ENCODE peak calls at places on chromosomes 1 and 21, in four cellular contexts. J is aorta, E is left ventricle myocardium inferior, H is transverse colon. F is an unnamed sample.

GRCh38 chr1:43936470-43937151 is 3.0 kb downstream of the ARTN start:
- DNase-seq in J (peak), E (peak), H (peak), F (peak)

GRCh38 chr1:86466986-86467385 is 1.7 kb upstream of the CLCA1 start:
- DNase-seq in J (no peak), E (no peak), H (no peak), F (no peak)

GRCh38 chr1:156726549-156727226 is 1.6 kb upstream of the METTL25B start:
- DNase-seq in J (no peak), E (no peak), H (peak), F (peak)

GRCh38 chr1:45864765-45865164 is 61.4 kb downstream of the MAST2 start:
- DNase-seq in J (no peak), E (no peak), H (no peak), F (no peak)

GRCh38 chr1:10839188-10839770 is 42.8 kb upstream of the CASZ1 start:
- DNase-seq in J (no peak), E (no peak), H (no peak), F (no peak)

GRCh38 chr1:14924455-14925325 is 228.9 kb upstream of the TMEM51 start:
- DNase-seq in J (peak), E (peak), H (peak), F (peak)

GRCh38 chr1:228270032-228270431 is 62.2 kb downstream of the OBSCN start:
- DNase-seq in J (no peak), E (no peak), H (no peak), F (no peak)

GRCh38 chr1:151790071-151790939 is at the start of gene TDRKH:
- DNase-seq in J (peak), E (peak), H (peak), F (peak)

GRCh38 chr1:201262963-201263608 is 20.2 kb upstream of the PKP1 start:
- DNase-seq in J (no peak), E (no peak), H (no peak), F (no peak)

GRCh38 chr1:161781995-161782394 is 15.9 kb downstream of the ATF6 start:
- DNase-seq in J (no peak), E (no peak), H (no peak), F (no peak)

GRCh38 chr1:171917361-171917760 is 76.1 kb downstream of the DNM3 start:
- DNase-seq in J (no peak), E (no peak), H (no peak), F (no peak)

GRCh38 chr21:39020751-39021474 is 162.3 kb downstream of the PSMG1 start:
- DNase-seq in J (no peak), E (peak), H (peak), F (no peak)

GRCh38 chr1:158100498-158100897 is 80.2 kb upstream of the CD1D start:
- DNase-seq in J (no peak), E (no peak), H (no peak), F (no peak)

GRCh38 chr1:55702064-55702463 is 486.9 kb upstream of the USP24 start:
- DNase-seq in J (no peak), E (no peak), H (no peak), F (peak)

GRCh38 chr21:28136687-28137086 is 856.0 kb downstream of the LTN1 start:
- DNase-seq in J (no peak), E (no peak), H (no peak), F (no peak)

GRCh38 chr21:36105327-36105842 is 29.5 kb upstream of the CBR3 start:
- DNase-seq in J (no peak), E (no peak), H (no peak), F (no peak)

GRCh38 chr1:227562923-227563318 is 435 bp upstream of the ZNF678 start:
- DNase-seq in J (peak), E (no peak), H (no peak), F (no peak)

GRCh38 chr1:157235307-157235706 is 97.1 kb upstream of the ETV3 start:
- DNase-seq in J (no peak), E (no peak), H (no peak), F (peak)

GRCh38 chr1:220747426-220748090 is 564 bp upstream of the MTARC2 start:
- DNase-seq in J (no peak), E (no peak), H (no peak), F (no peak)
- H3K4me3 ChIP-seq in J (peak), E (peak), H (peak), F (peak)

DNA sequence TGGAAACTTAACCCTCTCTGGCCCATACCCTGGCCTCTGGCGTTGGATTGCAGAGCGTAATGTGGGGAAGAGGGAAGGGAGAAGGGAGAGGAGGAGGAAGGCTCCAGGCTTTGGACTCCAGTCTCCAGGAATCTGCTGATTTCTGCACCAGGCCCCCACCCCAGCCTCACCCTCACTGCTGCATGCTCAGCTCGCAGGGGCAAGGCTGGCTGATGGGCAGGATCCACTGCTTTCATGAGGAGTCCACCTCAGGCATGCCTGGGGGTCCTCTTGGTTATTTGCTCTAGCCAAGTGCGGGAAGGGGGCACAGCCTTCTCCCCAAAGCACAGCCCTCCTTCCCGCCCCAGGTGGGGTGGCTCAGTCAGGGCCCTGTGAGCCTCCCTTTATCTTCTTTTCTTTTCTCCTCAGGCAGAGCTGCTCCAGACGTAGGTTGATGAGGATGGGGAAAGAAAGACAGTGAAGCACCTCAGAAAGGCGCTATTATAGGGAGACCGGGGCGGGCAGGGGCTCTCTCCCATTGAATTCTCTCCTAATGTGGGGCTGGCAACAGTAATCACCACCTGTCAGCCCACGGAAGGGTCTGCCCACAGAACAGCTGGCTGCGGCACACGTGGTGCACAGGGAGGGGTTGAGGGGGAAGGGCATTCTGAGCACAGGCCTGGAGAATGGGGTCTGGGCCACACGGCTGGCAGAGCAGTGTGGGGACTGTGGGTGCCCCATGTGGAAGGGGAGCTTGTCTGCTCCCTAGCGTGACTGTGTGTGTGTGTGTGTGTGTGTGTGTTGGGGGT is 3.9 kb downstream of the OLFML3 start:
- DNase-seq in J (no peak), E (no peak), H (no peak), F (no peak)
- H3K4me3 ChIP-seq in J (peak), E (peak), H (peak), F (no peak)

GRCh38 chr1:178238722-178239510 is 145.0 kb downstream of the RASAL2 start:
- DNase-seq in J (no peak), E (no peak), H (no peak), F (peak)
- H3K4me3 ChIP-seq in J (no peak), E (no peak), H (no peak), F (no peak)

GRCh38 chr1:2317230-2318065 is 73.9 kb downstream of the MORN1 start:
- DNase-seq in J (no peak), E (no peak), H (no peak), F (no peak)
- H3K4me3 ChIP-seq in J (no peak), E (no peak), H (no peak), F (no peak)

DNA sequence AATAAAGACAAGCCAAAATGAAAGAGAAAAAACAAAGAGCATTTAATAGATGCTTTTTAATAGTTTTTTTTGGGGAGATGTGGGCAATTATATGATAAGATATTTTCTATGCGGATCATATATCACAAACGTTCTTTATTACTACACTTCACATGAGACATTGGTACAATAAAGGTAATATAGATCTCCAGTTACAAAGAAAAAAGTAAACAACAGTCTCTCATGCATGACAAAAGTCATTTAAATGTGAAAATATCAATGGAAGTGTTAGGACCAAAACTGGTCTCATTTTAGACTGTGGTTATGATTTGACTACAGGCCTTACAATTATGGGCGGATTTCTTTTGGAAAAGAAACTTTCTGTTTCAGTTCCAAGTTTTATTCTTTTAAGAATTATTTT is 687.0 kb downstream of the ADGRL2 start:
- DNase-seq in J (no peak), E (no peak), H (no peak), F (no peak)
- H3K4me3 ChIP-seq in J (no peak), E (no peak), H (no peak), F (no peak)

DNA sequence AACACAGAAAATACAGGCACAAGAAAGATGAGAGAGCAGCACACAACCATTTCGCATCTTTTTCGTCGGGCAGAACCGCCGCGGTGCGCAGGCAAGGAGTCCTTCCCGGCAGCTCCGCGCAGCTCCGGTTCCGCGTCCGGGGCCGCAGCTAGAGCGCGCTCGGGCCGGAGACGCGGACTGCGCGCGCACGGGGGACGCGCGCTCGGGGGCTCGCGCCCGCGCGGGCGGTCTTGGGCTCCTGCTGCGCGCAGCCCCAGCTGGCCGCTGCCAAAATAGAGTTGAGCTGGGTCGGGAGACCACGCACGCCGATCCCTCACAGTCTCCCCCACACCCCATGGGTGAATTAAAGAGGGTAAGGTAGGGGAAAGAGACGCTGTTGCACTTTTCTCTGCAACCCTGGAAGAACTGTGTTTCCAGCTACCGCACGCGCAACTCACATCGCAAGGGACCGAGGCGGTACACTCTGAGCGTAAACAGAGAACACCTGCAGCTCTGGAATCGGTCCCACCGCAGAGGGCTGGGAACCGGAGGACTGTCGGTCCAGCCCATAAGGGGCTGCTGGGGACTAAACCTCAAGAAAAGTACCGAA is 1.6 kb downstream of the NR5A2 start:
- DNase-seq in J (no peak), E (no peak), H (peak), F (peak)
- H3K4me3 ChIP-seq in J (no peak), E (peak), H (peak), F (peak)

GRCh38 chr21:33360871-33361602 is 36.3 kb downstream of the IFNAR1 start:
- DNase-seq in J (peak), E (peak), H (peak), F (peak)
- H3K4me3 ChIP-seq in J (no peak), E (peak), H (peak), F (no peak)

GRCh38 chr21:42534361-42534900 is 20.8 kb downstream of the SLC37A1 start:
- DNase-seq in J (no peak), E (no peak), H (peak), F (peak)
- H3K4me3 ChIP-seq in J (no peak), E (no peak), H (no peak), F (no peak)

F was measured in small intestine.